ENCODE peak calls at places on chromosome 21, in four cellular contexts. One of them, this sample, is unnamed.

GRCh38 chr21:30613836-30614235 is at the start of gene KRTAP6-1:
- DNase-seq in NCI-H510A treated with DMSO at 0.1 percent for 48 hours: no peak
- DNase-seq in neural progenitor cell: no peak
- DNase-seq in sciatic nerve: no peak
- DNase-seq in this sample: no peak

GRCh38 chr21:36596174-36596573 is 102.7 kb upstream of the SIM2 start:
- DNase-seq in NCI-H510A treated with DMSO at 0.1 percent for 48 hours: peak
- DNase-seq in neural progenitor cell: no peak
- DNase-seq in sciatic nerve: no peak
- DNase-seq in this sample: no peak

GRCh38 chr21:26843912-26844257 is 1.3 kb downstream of the ADAMTS1 start:
- DNase-seq in NCI-H510A treated with DMSO at 0.1 percent for 48 hours: no peak
- DNase-seq in neural progenitor cell: peak
- DNase-seq in sciatic nerve: no peak
- DNase-seq in this sample: no peak

GRCh38 chr21:45161039-45161945 is 86.9 kb downstream of the ADARB1 start:
- DNase-seq in NCI-H510A treated with DMSO at 0.1 percent for 48 hours: no peak
- DNase-seq in neural progenitor cell: peak
- DNase-seq in sciatic nerve: no peak
- DNase-seq in this sample: no peak

GRCh38 chr21:45935628-45936027 is 45.9 kb upstream of the COL6A1 start:
- DNase-seq in NCI-H510A treated with DMSO at 0.1 percent for 48 hours: no peak
- DNase-seq in neural progenitor cell: peak
- DNase-seq in sciatic nerve: no peak
- DNase-seq in this sample: no peak

GRCh38 chr21:28943631-28944030 is 49.0 kb downstream of the LTN1 start:
- DNase-seq in NCI-H510A treated with DMSO at 0.1 percent for 48 hours: no peak
- DNase-seq in neural progenitor cell: no peak
- DNase-seq in sciatic nerve: no peak
- DNase-seq in this sample: no peak

GRCh38 chr21:44582980-44583799 is 2.8 kb upstream of the KRTAP10-5 start:
- DNase-seq in NCI-H510A treated with DMSO at 0.1 percent for 48 hours: no peak
- DNase-seq in neural progenitor cell: peak
- DNase-seq in sciatic nerve: no peak
- DNase-seq in this sample: no peak

GRCh38 chr21:32411366-32412161 is 942 bp upstream of the EVA1C start:
- DNase-seq in NCI-H510A treated with DMSO at 0.1 percent for 48 hours: no peak
- DNase-seq in neural progenitor cell: peak
- DNase-seq in sciatic nerve: peak
- DNase-seq in this sample: peak